ENCODE peak calls at places on chromosomes 3 and 15, in seven cellular contexts. F is suprapubic skin, K is prostate gland, J is ovary, Z is stomach, Y is heart left ventricle, B is breast epithelium. L is an unnamed sample.

GRCh38 chr3:115272036-115272824 is 125.1 kb upstream of the ZBTB20 start:
- DNase-seq in F (no peak), K (no peak), J (no peak), Z (no peak), Y (no peak), B (no peak), L (peak; percentile 25)

GRCh38 chr15:74540135-74540760 is 772 bp upstream of the ARID3B start:
- DNase-seq in F (no peak), K (no peak), J (no peak), Z (no peak), Y (no peak), B (no peak), L (no peak)

GRCh38 chr3:173770011-173770410 is 372.5 kb downstream of the NLGN1 start:
- DNase-seq in F (no peak), K (no peak), J (no peak), Z (no peak), Y (no peak), B (no peak), L (no peak)

GRCh38 chr3:177333535-177334495 is 136.5 kb upstream of the TBL1XR1 start:
- DNase-seq in F (peak; percentile 73), K (no peak), J (no peak), Z (no peak), Y (peak; percentile 60), B (no peak), L (peak; percentile 54)

GRCh38 chr15:65211157-65211982 is at the start of gene CILP:
- DNase-seq in F (no peak), K (no peak), J (peak; percentile 74), Z (no peak), Y (peak; percentile 61), B (no peak), L (peak; percentile 51)

GRCh38 chr3:50256978-50257890 is 11.7 kb upstream of the SEMA3B start:
- DNase-seq in F (no peak), K (no peak), J (no peak), Z (peak; percentile 66), Y (peak; percentile 51), B (no peak), L (no peak)

GRCh38 chr15:63094495-63094931 is 27.1 kb upstream of the LACTB start:
- DNase-seq in F (no peak), K (no peak), J (no peak), Z (no peak), Y (no peak), B (no peak), L (no peak)

GRCh38 chr3:114022145-114022544 is 34.2 kb downstream of the CCDC191 start:
- DNase-seq in F (no peak), K (no peak), J (no peak), Z (no peak), Y (no peak), B (no peak), L (no peak)

GRCh38 chr3:53242642-53243041 is 13.2 kb downstream of the TKT start:
- DNase-seq in F (no peak), K (no peak), J (no peak), Z (no peak), Y (no peak), B (no peak), L (no peak)

GRCh38 chr3:25589783-25590258 is 74.9 kb downstream of the TOP2B start:
- DNase-seq in F (no peak), K (no peak), J (no peak), Z (no peak), Y (peak; percentile 61), B (no peak), L (no peak)

GRCh38 chr3:8622873-8623725 is 21.5 kb downstream of the SSUH2 start:
- DNase-seq in F (peak; percentile 56), K (peak; percentile 66), J (peak; percentile 69), Z (peak; percentile 73), Y (peak; percentile 78), B (peak; percentile 35), L (peak; percentile 55)

GRCh38 chr15:99931703-99932603 is 198.7 kb upstream of the LYSMD4 start:
- DNase-seq in F (no peak), K (no peak), J (no peak), Z (no peak), Y (no peak), B (no peak), L (no peak)

GRCh38 chr3:185151959-185152432 is 864 bp downstream of the C3orf70 start:
- DNase-seq in F (no peak), K (no peak), J (no peak), Z (no peak), Y (peak; percentile 72), B (no peak), L (peak; percentile 12)
- TF ChIP-seq POLR2A in F (no peak), K (no peak), J (no peak), Z (no peak), Y (no peak), B (no peak), L (no peak)

GRCh38 chr15:59291214-59291551 is 81.5 kb downstream of the MYO1E start:
- DNase-seq in F (no peak), K (no peak), J (no peak), Z (no peak), Y (no peak), B (no peak), L (no peak)

GRCh38 chr15:59294574-59294960 is 78.1 kb downstream of the MYO1E start:
- DNase-seq in F (no peak), K (no peak), J (no peak), Z (no peak), Y (no peak), B (no peak), L (no peak)

GRCh38 chr15:59292393-59292792 is 80.3 kb downstream of the MYO1E start:
- DNase-seq in F (no peak), K (no peak), J (no peak), Z (no peak), Y (no peak), B (peak; percentile 58), L (no peak)

GRCh38 chr15:59289574-59289973 is 82.9 kb downstream of the LDHAL6B start:
- DNase-seq in F (no peak), K (no peak), J (no peak), Z (no peak), Y (no peak), B (no peak), L (no peak)

GRCh38 chr15:59290311-59291213 is 82.1 kb downstream of the MYO1E start:
- DNase-seq in F (no peak), K (no peak), J (no peak), Z (no peak), Y (no peak), B (no peak), L (no peak)
- TF ChIP-seq POLR2A in F (no peak), K (no peak), J (no peak), Z (no peak), Y (no peak), B (no peak), L (no peak)

DNA sequence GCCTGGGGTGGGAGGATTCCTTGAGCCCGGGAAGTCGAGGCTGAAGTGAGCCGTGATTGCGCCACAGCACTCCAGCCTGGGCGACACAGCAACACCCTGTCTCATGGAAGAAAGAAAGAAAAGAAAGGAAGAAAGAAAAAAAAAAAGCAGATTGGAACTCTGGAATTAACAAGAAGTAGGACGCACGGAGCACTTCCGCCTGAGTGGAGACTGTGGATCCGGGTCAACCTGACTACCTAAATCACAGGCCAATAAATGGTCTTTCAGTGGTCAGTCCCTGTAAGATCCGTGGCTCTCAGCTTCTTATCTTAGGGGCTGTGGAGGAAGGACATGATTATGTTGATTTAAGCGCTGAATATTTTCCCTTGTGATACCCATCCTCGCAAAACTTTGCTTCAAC is 2.4 kb upstream of the PPARG start:
- DNase-seq in F (no peak), K (no peak), J (no peak), Z (no peak), Y (no peak), B (no peak), L (no peak)
- TF ChIP-seq POLR2A in F (no peak), K (no peak), J (no peak), Z (no peak), Y (no peak), B (no peak), L (no peak)

GRCh38 chr3:132417695-132418520 is 606 bp downstream of the DNAJC13 start:
- DNase-seq in F (no peak), K (peak; percentile 53), J (no peak), Z (peak; percentile 49), Y (peak; percentile 65), B (peak; percentile 24), L (peak; percentile 15)
- TF ChIP-seq POLR2A in F (no peak), K (no peak), J (no peak), Z (no peak), Y (no peak), B (peak; percentile 4), L (no peak)

GRCh38 chr3:97970929-97971460 is 1.2 kb downstream of the RIOX2 start:
- DNase-seq in F (no peak), K (no peak), J (no peak), Z (no peak), Y (no peak), B (no peak), L (no peak)

GRCh38 chr3:97972976-97973375 is 745 bp upstream of the RIOX2 start:
- DNase-seq in F (no peak), K (no peak), J (no peak), Z (no peak), Y (no peak), B (no peak), L (no peak)

GRCh38 chr3:97969541-97969940 is 2.7 kb downstream of the RIOX2 start:
- DNase-seq in F (no peak), K (no peak), J (no peak), Z (no peak), Y (no peak), B (no peak), L (no peak)

GRCh38 chr3:97970131-97970530 is 2.1 kb downstream of the RIOX2 start:
- DNase-seq in F (no peak), K (no peak), J (no peak), Z (no peak), Y (no peak), B (no peak), L (no peak)

GRCh38 chr3:97971679-97972567 is at the start of gene RIOX2:
- DNase-seq in F (peak; percentile 80), K (peak; percentile 75), J (peak; percentile 58), Z (peak; percentile 78), Y (peak; percentile 80), B (peak; percentile 68), L (peak; percentile 76)
- TF ChIP-seq POLR2A in F (peak; percentile 32), K (peak; percentile 32), J (peak; percentile 30), Z (no peak), Y (no peak), B (no peak), L (peak; percentile 94)

DNA sequence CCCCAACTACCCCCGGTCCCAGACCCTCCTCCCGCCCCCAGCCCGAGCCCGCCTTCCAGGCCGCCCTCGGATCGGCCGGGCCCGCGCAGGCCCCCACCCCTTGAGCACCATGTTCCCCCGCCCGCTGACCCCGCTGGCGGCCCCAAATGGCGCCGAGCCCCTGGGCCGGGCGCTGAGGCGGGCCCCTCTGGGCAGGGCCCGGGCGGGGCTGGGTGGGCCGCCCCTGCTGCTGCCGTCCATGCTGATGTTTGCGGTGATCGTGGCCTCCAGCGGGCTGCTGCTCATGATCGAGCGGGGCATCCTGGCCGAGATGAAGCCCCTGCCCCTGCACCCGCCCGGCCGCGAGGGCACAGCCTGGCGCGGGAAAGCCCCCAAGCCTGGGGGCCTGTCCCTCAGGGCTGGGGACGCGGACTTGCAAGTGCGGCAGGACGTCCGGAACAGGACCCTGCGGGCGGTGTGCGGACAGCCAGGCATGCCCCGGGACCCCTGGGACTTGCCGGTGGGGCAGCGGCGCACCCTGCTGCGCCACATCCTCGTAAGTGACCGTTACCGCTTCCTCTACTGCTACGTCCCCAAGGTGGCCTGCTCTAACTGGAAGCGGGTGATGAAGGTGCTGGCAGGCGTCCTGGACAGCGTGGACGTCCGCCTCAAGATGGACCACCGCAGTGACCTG is 457 bp downstream of the CHST14 start:
- DNase-seq in F (peak; percentile 69), K (no peak), J (peak; percentile 30), Z (no peak), Y (peak; percentile 48), B (no peak), L (no peak)
- TF ChIP-seq POLR2A in F (no peak), K (no peak), J (no peak), Z (no peak), Y (no peak), B (no peak), L (no peak)

L was measured in gastrocnemius medialis.